ENCODE peak calls at places on chromosome 5, in six cellular contexts. W is HT1080, H is NCI-H345, K is tibial artery, V is nucleus accumbens, Y is GOT3. T is an unnamed sample.

GRCh38 chr5:119398713-119399492 is 43.1 kb downstream of the TNFAIP8 start:
- DNase-seq in H (no peak), K (peak), W (no peak), Y (no peak), V (no peak), T (no peak)

GRCh38 chr5:54669845-54670635 is 152.5 kb downstream of the SNX18 start:
- DNase-seq in V (no peak), H (no peak), W (no peak), Y (no peak), K (no peak), T (no peak)

GRCh38 chr5:141484499-141485304 is at the start of gene PCDHGC4:
- DNase-seq in K (no peak), W (no peak), V (no peak), H (peak), Y (no peak), T (no peak)

GRCh38 chr5:84181093-84181492 is 203.6 kb downstream of the EDIL3 start:
- DNase-seq in Y (no peak), K (no peak), W (no peak), V (no peak), H (no peak), T (no peak)

GRCh38 chr5:140588311-140589070 is 23.9 kb downstream of the SLC35A4 start:
- DNase-seq in H (no peak), K (no peak), Y (no peak), W (no peak), V (no peak), T (no peak)

GRCh38 chr5:155700333-155700732 is 626.6 kb upstream of the SGCD start:
- DNase-seq in W (no peak), K (no peak), Y (no peak), V (no peak), H (no peak), T (no peak)

GRCh38 chr5:33679791-33680190 is 212.0 kb downstream of the ADAMTS12 start:
- DNase-seq in K (no peak), H (no peak), Y (no peak), V (no peak), W (peak), T (no peak)

GRCh38 chr5:66612226-66612625 is 16.0 kb downstream of the MAST4 start:
- DNase-seq in V (no peak), K (no peak), H (no peak), W (no peak), Y (no peak), T (no peak)

GRCh38 chr5:62376064-62376463 is 27.6 kb downstream of the DIMT1 start:
- DNase-seq in Y (no peak), V (no peak), H (no peak), K (no peak), W (no peak), T (peak)

GRCh38 chr5:53469946-53470687 is 10.3 kb upstream of the FST start:
- DNase-seq in W (peak), Y (no peak), H (no peak), K (no peak), V (no peak), T (peak)

GRCh38 chr5:143336485-143336884 is 67.0 kb downstream of the NR3C1 start:
- DNase-seq in V (no peak), Y (no peak), K (no peak), H (no peak), W (no peak), T (no peak)

GRCh38 chr5:142548739-142549275 is 137.1 kb downstream of the FGF1 start:
- DNase-seq in Y (peak), H (peak), W (peak), K (peak), V (peak), T (peak)

GRCh38 chr5:74174366-74174765 is 466.2 kb downstream of the ENC1 start:
- DNase-seq in V (no peak), K (no peak), Y (no peak), H (no peak), W (no peak), T (no peak)

GRCh38 chr5:123344819-123345426 is 78.3 kb downstream of the CEP120 start:
- DNase-seq in K (peak), W (peak), H (peak), Y (no peak), V (no peak), T (peak)

GRCh38 chr5:135240283-135240633 is 158.8 kb downstream of the MACROH2A1 start:
- DNase-seq in Y (no peak), H (no peak), V (no peak), K (peak), W (no peak), T (no peak)

GRCh38 chr5:157253547-157253946 is 12.4 kb upstream of the CYFIP2 start:
- DNase-seq in K (no peak), Y (no peak), H (peak), V (no peak), W (peak), T (no peak)

GRCh38 chr5:10602031-10602806 is 38.3 kb downstream of the ANKRD33B start:
- DNase-seq in K (peak), V (peak), W (no peak), Y (no peak), H (no peak), T (no peak)

GRCh38 chr5:136337788-136338187 is 27.6 kb downstream of the TRPC7 start:
- DNase-seq in K (no peak), H (no peak), V (no peak), W (no peak), Y (no peak), T (no peak)

GRCh38 chr5:93583525-93583798 is 440 bp downstream of the NR2F1 start:
- DNase-seq in W (peak), K (no peak), H (no peak), Y (no peak), V (no peak), T (no peak)

GRCh38 chr5:60792438-60792837 is 51.6 kb downstream of the ELOVL7 start:
- DNase-seq in H (no peak), V (no peak), K (no peak), Y (no peak), W (no peak), T (no peak)

GRCh38 chr5:143206194-143207053 is 197.1 kb downstream of the NR3C1 start:
- DNase-seq in K (no peak), V (no peak), H (no peak), W (no peak), Y (no peak), T (peak)

GRCh38 chr5:167671176-167671575 is 620.3 kb upstream of the WWC1 start:
- DNase-seq in W (peak), V (no peak), H (no peak), K (no peak), Y (no peak), T (peak)

GRCh38 chr5:28548856-28549255 is 1510.5 kb upstream of the CDH9 start:
- DNase-seq in V (no peak), H (no peak), W (peak), Y (no peak), K (no peak), T (peak)

GRCh38 chr5:42943931-42944631 is 96.0 kb downstream of the ANXA2R start:
- DNase-seq in H (no peak), K (no peak), Y (no peak), V (no peak), W (no peak), T (no peak)

GRCh38 chr5:169151051-169151805 is 149.7 kb downstream of the SLIT3 start:
- DNase-seq in Y (no peak), H (no peak), V (no peak), W (no peak), K (no peak), T (no peak)

GRCh38 chr5:37835400-37835973 is 4.4 kb downstream of the GDNF start:
- DNase-seq in H (no peak), K (no peak), Y (no peak), W (no peak), V (no peak), T (no peak)

GRCh38 chr5:51486158-51486557 is 102.9 kb downstream of the ISL1 start:
- DNase-seq in K (no peak), V (no peak), Y (no peak), H (no peak), W (no peak), T (no peak)

GRCh38 chr5:172439785-172440480 is 14.4 kb downstream of the SH3PXD2B start:
- DNase-seq in K (peak), Y (no peak), W (no peak), V (peak), H (no peak), T (no peak)

GRCh38 chr5:107058239-107058638 is 612.5 kb downstream of the EFNA5 start:
- DNase-seq in Y (no peak), W (no peak), V (no peak), H (no peak), K (no peak), T (peak)

GRCh38 chr5:61625682-61626620 is 293.9 kb downstream of the ZSWIM6 start:
- DNase-seq in V (peak), K (peak), Y (no peak), W (no peak), H (peak), T (no peak)

GRCh38 chr5:151895660-151896040 is 29.0 kb downstream of the GLRA1 start:
- DNase-seq in V (no peak), Y (no peak), H (no peak), W (no peak), K (no peak), T (peak)

GRCh38 chr5:68253612-68254341 is 38.2 kb downstream of the PIK3R1 start:
- DNase-seq in Y (no peak), K (no peak), W (no peak), V (no peak), H (no peak), T (no peak)

T was measured in foreskin keratinocyte.